ENCODE peak calls at places on chromosomes 13 and 19, in eight cellular contexts. R is CD4-positive, alpha-beta memory T cell; I is AG04450; V is RWPE1; F is transverse colon; C is HCT116; U is ovary; K is caudate nucleus. G is an unnamed sample.

GRCh38 chr19:6091771-6092291 is 18.5 kb downstream of the RFX2 start:
- DNase-seq in V (no peak), F (peak), K (no peak), I (no peak), R (no peak), U (no peak), C (no peak), G (no peak)

GRCh38 chr13:34216251-34216650 is 398.3 kb downstream of the RFC3 start:
- DNase-seq in I (no peak), K (no peak), F (no peak), U (no peak), C (no peak), V (no peak), R (no peak), G (no peak)

GRCh38 chr13:69010789-69011188 is 1096.8 kb upstream of the ATXN8OS start:
- DNase-seq in I (no peak), U (no peak), F (no peak), C (no peak), V (no peak), K (no peak), R (no peak), G (no peak)

GRCh38 chr19:56350416-56351045 is 35.9 kb upstream of the ZSCAN5A start:
- DNase-seq in I (peak), R (peak), C (peak), V (peak), U (peak), F (peak), K (no peak), G (peak)

GRCh38 chr13:32468502-32469147 is 40.7 kb upstream of the N4BP2L1 start:
- DNase-seq in U (no peak), F (no peak), K (no peak), R (no peak), C (no peak), V (no peak), I (no peak), G (no peak)

GRCh38 chr13:19864018-19864338 is 529 bp upstream of the ZMYM5 start:
- DNase-seq in V (no peak), F (peak), U (peak), K (peak), I (no peak), C (no peak), R (no peak), G (peak)

GRCh38 chr13:109412232-109412935 is 374.0 kb downstream of the IRS2 start:
- DNase-seq in R (no peak), U (peak), K (no peak), C (peak), F (peak), I (no peak), V (peak), G (peak)

GRCh38 chr19:17779281-17779930 is 15.5 kb upstream of the B3GNT3 start:
- DNase-seq in K (no peak), V (no peak), I (no peak), F (peak), C (peak), U (peak), R (no peak), G (no peak)

GRCh38 chr19:49684983-49685553 is 4.3 kb upstream of the ADM5 start:
- DNase-seq in I (no peak), C (no peak), K (no peak), R (no peak), U (no peak), F (no peak), V (no peak), G (no peak)

GRCh38 chr13:30719521-30719914 is 15.8 kb upstream of the ALOX5AP start:
- DNase-seq in R (no peak), V (no peak), U (no peak), C (no peak), K (no peak), F (no peak), I (no peak), G (no peak)

GRCh38 chr19:48415395-48415794 is 21.9 kb downstream of the GRIN2D start:
- DNase-seq in I (no peak), K (no peak), C (peak), U (no peak), F (peak), R (peak), V (peak), G (peak)

GRCh38 chr13:29210676-29211075 is 384.8 kb downstream of the SLC7A1 start:
- DNase-seq in R (no peak), K (no peak), C (no peak), U (no peak), F (no peak), I (no peak), V (no peak), G (no peak)

GRCh38 chr19:920051-920857 is 3.1 kb downstream of the KISS1R start:
- DNase-seq in I (no peak), R (peak), V (no peak), C (no peak), U (no peak), K (no peak), F (no peak), G (no peak)

GRCh38 chr13:113537205-113537604 is 46.7 kb upstream of the DCUN1D2 start:
- DNase-seq in C (no peak), V (no peak), I (no peak), U (no peak), K (no peak), R (no peak), F (no peak), G (no peak)

GRCh38 chr13:73695325-73695724 is 438.9 kb downstream of the KLF12 start:
- DNase-seq in I (no peak), K (no peak), U (no peak), R (no peak), F (no peak), V (no peak), C (no peak), G (no peak)

GRCh38 chr19:13505761-13506549 is at the start of gene CACNA1A:
- DNase-seq in R (peak), I (no peak), V (no peak), C (no peak), K (no peak), U (no peak), F (no peak), G (no peak)

GRCh38 chr13:24161980-24162517 is 1.5 kb downstream of the SPATA13 start:
- DNase-seq in C (no peak), U (no peak), V (no peak), F (peak), K (no peak), I (no peak), R (no peak), G (no peak)

GRCh38 chr13:102914629-102914935 is 68.8 kb downstream of the ERCC5 start:
- DNase-seq in K (no peak), C (no peak), R (no peak), I (no peak), U (no peak), F (no peak), V (no peak), G (no peak)

DNA sequence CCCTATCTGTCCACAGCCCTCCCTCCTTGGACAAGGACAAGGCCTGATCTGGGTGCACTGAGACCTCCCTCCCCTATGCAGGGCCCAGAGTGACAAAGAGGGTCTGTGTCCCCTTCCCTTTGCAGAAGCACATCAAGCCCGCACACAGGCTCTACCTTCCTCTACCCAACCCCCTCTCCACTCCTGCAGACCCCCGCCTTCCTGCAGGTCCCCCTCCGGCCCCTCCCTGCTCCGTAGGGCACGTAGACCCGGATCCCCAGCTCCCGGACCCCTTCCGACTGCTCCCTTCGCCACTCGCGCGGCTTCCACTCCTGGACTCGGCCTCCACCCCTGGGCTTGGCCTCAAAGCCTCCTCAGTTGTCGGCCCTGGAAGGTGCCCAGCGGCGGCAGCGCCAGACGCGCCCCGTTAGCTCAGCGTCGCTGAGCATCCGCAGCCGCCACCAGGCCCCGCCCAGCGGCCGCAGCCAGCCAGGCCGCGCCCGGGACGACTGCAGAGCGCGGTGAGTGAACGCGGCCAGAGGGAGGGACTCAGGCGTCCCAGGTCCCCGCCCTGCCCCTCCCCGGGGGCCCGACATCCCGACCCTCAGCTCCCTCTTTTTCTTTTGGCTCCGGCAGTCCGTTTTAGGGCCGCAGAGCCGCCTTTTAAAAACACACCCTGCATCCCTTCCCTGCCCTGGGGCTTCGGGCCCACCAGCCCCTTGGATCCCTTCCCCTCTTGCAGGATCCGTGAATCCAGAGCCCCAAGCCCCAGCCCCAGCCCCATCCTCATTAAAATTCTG is 1.6 kb upstream of the MYADM start:
- DNase-seq in V (peak), R (peak), F (peak), C (peak), K (no peak), U (peak), I (no peak), G (no peak)
- H3K27ac ChIP-seq in V (peak), R (peak), F (peak), C (peak), K (peak), U (peak), I (peak), G (peak)

GRCh38 chr19:8461891-8462290 is 17.1 kb downstream of the HNRNPM start:
- DNase-seq in V (no peak), C (no peak), K (no peak), U (no peak), R (no peak), F (no peak), I (no peak), G (no peak)

GRCh38 chr19:8459095-8459494 is 14.3 kb downstream of the HNRNPM start:
- DNase-seq in C (no peak), R (no peak), U (no peak), F (no peak), K (no peak), I (no peak), V (no peak), G (no peak)

GRCh38 chr19:8461376-8461775 is 16.6 kb downstream of the HNRNPM start:
- DNase-seq in R (no peak), I (no peak), K (no peak), V (no peak), U (no peak), C (no peak), F (no peak), G (no peak)

GRCh38 chr19:8459520-8460260 is 14.9 kb downstream of the HNRNPM start:
- DNase-seq in K (no peak), F (no peak), I (peak), V (peak), U (no peak), C (no peak), R (no peak), G (peak)

DNA sequence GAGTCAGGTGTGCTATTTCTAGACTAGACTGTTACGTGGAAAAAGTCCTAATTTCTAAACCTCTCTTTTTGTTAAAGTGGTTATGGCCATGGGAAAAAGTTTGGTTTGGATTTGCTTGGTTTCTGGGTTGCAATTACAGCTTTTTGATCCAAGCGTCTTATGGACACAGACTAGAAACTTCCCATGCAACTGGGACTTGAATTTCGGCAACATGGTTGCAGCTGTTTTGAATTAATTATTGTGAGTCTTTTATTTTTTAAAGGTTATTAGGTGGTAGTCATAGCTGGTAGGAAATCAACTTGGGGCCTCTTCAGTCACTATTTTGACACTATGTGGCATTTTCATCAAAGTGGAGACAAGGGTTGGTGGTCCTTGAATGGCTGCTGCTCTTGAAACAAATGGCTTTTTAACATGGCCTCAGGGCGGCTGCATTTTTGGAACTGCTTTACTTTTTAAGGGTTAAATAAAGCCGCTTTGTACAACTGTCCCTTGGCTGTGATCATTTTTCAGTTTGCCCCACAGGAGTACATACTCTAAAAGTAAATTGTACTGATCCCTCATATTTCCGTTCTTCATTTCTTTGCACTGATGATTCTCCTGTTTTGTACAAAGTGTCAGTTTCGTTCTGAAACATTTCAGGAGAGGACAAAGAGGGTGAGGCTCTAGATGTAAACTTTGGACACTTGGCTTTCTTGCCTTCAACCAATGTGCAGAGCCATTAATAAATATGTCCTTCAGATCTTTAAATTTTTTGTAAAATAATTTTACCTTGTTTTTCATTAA is 15.9 kb downstream of the HNRNPM start:
- DNase-seq in I (no peak), V (no peak), U (no peak), K (no peak), C (no peak), R (no peak), F (no peak), G (no peak)
- H3K27ac ChIP-seq in I (no peak), V (no peak), U (no peak), K (no peak), C (no peak), R (no peak), F (peak), G (peak)

DNA sequence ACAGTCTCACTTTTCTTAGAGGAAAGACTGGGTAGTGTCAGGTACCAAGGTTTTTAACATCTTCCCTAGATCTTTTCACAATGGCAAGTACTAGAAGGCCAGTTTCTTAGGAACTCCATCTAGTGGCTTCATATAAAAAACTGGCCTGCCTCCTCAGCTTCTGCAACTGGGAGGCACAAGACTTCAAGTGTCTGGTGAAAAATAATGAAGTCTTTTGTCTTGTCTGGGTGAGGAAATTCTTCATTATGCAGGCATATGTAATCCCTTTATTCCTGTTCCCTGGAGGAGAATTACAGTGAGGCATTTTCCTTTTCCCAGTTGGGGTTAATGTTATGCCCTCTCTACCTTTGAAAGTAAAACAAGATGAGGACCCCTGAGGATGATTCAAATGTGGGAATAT is 300.5 kb downstream of the NALCN start:
- DNase-seq in V (no peak), I (no peak), C (no peak), K (no peak), F (no peak), U (no peak), R (no peak), G (no peak)
- H3K27ac ChIP-seq in V (no peak), I (no peak), C (no peak), K (no peak), F (no peak), U (no peak), R (no peak), G (no peak)

GRCh38 chr13:98582947-98583346 is 6.0 kb upstream of the STK24 start:
- DNase-seq in C (no peak), R (no peak), K (no peak), F (no peak), V (peak), I (no peak), U (no peak), G (no peak)
- H3K27ac ChIP-seq in C (no peak), R (no peak), K (no peak), F (no peak), V (no peak), I (no peak), U (no peak), G (no peak)

DNA sequence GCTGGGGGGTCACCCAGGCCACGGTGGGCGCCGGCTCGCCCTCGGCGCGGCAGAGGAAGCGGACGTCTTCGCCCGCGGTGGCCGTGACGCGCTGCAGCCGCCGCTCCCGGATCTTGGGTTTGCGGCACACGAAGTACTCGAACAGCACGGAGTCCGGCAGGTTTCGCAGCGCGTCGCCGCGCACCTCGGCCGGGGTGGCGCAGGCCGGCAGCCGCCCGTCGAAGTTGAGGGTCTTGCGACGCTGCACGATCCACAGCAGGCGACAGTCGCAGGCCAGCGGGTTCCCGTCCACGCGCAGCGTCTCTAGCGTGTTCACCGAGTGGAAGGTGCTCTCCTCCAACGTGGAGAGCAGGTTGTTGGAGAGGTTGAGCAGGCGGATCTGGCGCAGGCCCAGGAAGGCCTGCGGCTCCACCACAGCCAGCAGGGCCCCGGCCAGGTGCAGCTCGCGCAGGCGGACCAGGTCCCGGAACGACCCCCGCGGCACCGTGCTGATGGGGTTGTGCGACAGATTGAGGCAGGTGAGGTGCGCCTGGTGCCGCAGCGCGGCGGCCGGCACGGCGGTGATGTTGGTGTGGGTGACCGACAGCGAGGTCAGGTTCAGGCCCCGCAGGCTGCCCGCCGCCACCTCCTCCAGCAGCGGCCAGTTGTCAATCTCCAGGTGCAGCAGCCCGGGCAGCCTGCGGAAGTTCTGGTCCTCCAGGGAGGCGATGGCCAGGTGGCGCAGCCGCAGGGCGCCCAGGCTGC is 8.6 kb upstream of the PEAK3 start:
- DNase-seq in C (no peak), U (no peak), F (peak), V (no peak), I (no peak), R (no peak), K (no peak), G (no peak)
- H3K27ac ChIP-seq in C (no peak), U (no peak), F (peak), V (no peak), I (no peak), R (peak), K (no peak), G (no peak)

GRCh38 chr19:34263745-34264237 is 9.4 kb downstream of the GARRE1 start:
- DNase-seq in U (no peak), R (no peak), I (no peak), V (no peak), C (no peak), F (no peak), K (no peak), G (no peak)
- H3K27ac ChIP-seq in U (no peak), R (no peak), I (no peak), V (no peak), C (no peak), F (no peak), K (no peak), G (no peak)

GRCh38 chr19:35648017-35648961 is at the start of gene COX6B1:
- DNase-seq in I (peak), V (peak), K (peak), R (peak), F (peak), U (peak), C (peak), G (peak)
- H3K27ac ChIP-seq in I (peak), V (peak), K (peak), R (peak), F (peak), U (peak), C (peak), G (peak)

G was measured in brain microvascular endothelial cell.